ENCODE peak calls at places on chromosome 19, in eight cellular contexts. A is mesendoderm; I is T-cell; U is cardiac muscle cell; R is stimulated activated naive CD4-positive, alpha-beta T cell; C is mesenteric fat pad; Q is NCI-H146; E is naive thymus-derived CD8-positive, alpha-beta T cell. V is an unnamed sample.
A peak's percentile ranks its signal among the peaks of the same experiment; 100 is the strongest.

GRCh38 chr19:40754611-40755247 is 3.7 kb downstream of the SNRPA start:
- DNase-seq in A (no peak), I (no peak), U (peak; percentile 30), R (no peak), C (no peak), Q (no peak), E (no peak), V (no peak)

GRCh38 chr19:8566855-8567254 is 10.4 kb downstream of the MYO1F start:
- DNase-seq in A (no peak), I (no peak), U (peak; percentile 41), R (no peak), C (no peak), Q (no peak), E (no peak), V (no peak)

GRCh38 chr19:15431396-15432017 is 12.7 kb upstream of the AKAP8L start:
- DNase-seq in A (no peak), I (no peak), U (no peak), R (no peak), C (no peak), Q (no peak), E (peak; percentile 53), V (no peak)

GRCh38 chr19:15248648-15249559 is 16.7 kb upstream of the EPHX3 start:
- DNase-seq in A (no peak), I (no peak), U (peak; percentile 92), R (no peak), C (no peak), Q (no peak), E (no peak), V (no peak)

GRCh38 chr19:42370068-42370520 is 20.0 kb downstream of the CNFN start:
- DNase-seq in A (no peak), I (no peak), U (no peak), R (no peak), C (no peak), Q (peak; percentile 74), E (no peak), V (no peak)

GRCh38 chr19:31154021-31154420 is 195.2 kb downstream of the TSHZ3 start:
- DNase-seq in A (no peak), I (no peak), U (peak; percentile 10), R (no peak), C (no peak), Q (no peak), E (no peak), V (no peak)

GRCh38 chr19:32677657-32678056 is 2.0 kb downstream of the RGS9BP start:
- DNase-seq in A (peak; percentile 71), I (no peak), U (no peak), R (no peak), C (no peak), Q (no peak), E (no peak), V (no peak)

GRCh38 chr19:33248104-33248503 is 22.5 kb upstream of the SLC7A10 start:
- DNase-seq in A (no peak), I (no peak), U (no peak), R (no peak), C (no peak), Q (no peak), E (no peak), V (no peak)

GRCh38 chr19:33193864-33194362 is at the start of gene LRP3:
- DNase-seq in A (peak; percentile 23), I (no peak), U (peak; percentile 51), R (no peak), C (no peak), Q (peak; percentile 79), E (no peak), V (peak; percentile 64)

GRCh38 chr19:18021121-18021755 is 13.3 kb downstream of the ARRDC2 start:
- DNase-seq in A (no peak), I (peak; percentile 63), U (peak; percentile 92), R (peak; percentile 80), C (no peak), Q (no peak), E (peak; percentile 89), V (no peak)

GRCh38 chr19:36973021-36973843 is 57.1 kb downstream of the ZNF568 start:
- DNase-seq in A (peak; percentile 89), I (peak; percentile 70), U (peak; percentile 87), R (peak; percentile 77), C (peak; percentile 92), Q (peak; percentile 76), E (peak; percentile 83), V (no peak)

GRCh38 chr19:17103177-17103576 is 27.6 kb downstream of the MYO9B start:
- DNase-seq in A (peak; percentile 74), I (no peak), U (peak; percentile 59), R (no peak), C (no peak), Q (peak; percentile 40), E (no peak), V (peak; percentile 46)

GRCh38 chr19:19336597-19336996 is 16.0 kb downstream of the MAU2 start:
- DNase-seq in A (no peak), I (no peak), U (no peak), R (no peak), C (no peak), Q (no peak), E (no peak), V (no peak)

GRCh38 chr19:38298841-38299680 is 5.0 kb upstream of the C19orf33 start:
- DNase-seq in A (no peak), I (no peak), U (peak; percentile 43), R (no peak), C (no peak), Q (no peak), E (peak; percentile 36), V (no peak)

GRCh38 chr19:45154064-45154827 is 6.5 kb downstream of the NKPD1 start:
- DNase-seq in A (peak; percentile 42), I (no peak), U (peak; percentile 94), R (no peak), C (no peak), Q (no peak), E (no peak), V (peak; percentile 38)

GRCh38 chr19:15629003-15629880 is 11.5 kb upstream of the CYP4F3 start:
- DNase-seq in A (peak; percentile 56), I (peak; percentile 88), U (peak; percentile 65), R (peak; percentile 81), C (peak; percentile 94), Q (peak; percentile 58), E (peak; percentile 93), V (peak; percentile 78)

GRCh38 chr19:55069137-55069858 is 6.3 kb upstream of the RDH13 start:
- DNase-seq in A (peak; percentile 96), I (no peak), U (peak; percentile 28), R (no peak), C (no peak), Q (peak; percentile 56), E (no peak), V (peak; percentile 28)

GRCh38 chr19:1261512-1261862 is 7.6 kb upstream of the CIRBP start:
- DNase-seq in A (peak; percentile 67), I (no peak), U (no peak), R (peak; percentile 47), C (no peak), Q (no peak), E (no peak), V (no peak)

GRCh38 chr19:3357362-3357730 is 9.0 kb upstream of the NFIC start:
- DNase-seq in A (no peak), I (peak; percentile 23), U (no peak), R (no peak), C (no peak), Q (no peak), E (no peak), V (no peak)

GRCh38 chr19:17556995-17557394 is 1.5 kb downstream of the COLGALT1 start:
- DNase-seq in A (no peak), I (no peak), U (no peak), R (no peak), C (no peak), Q (no peak), E (no peak), V (no peak)

GRCh38 chr19:771332-771785 is 20.4 kb downstream of the MISP start:
- DNase-seq in A (peak; percentile 71), I (no peak), U (peak; percentile 73), R (no peak), C (no peak), Q (no peak), E (no peak), V (peak; percentile 75)

GRCh38 chr19:38993271-38993670 is 17.7 kb upstream of the FBXO17 start:
- DNase-seq in A (peak; percentile 72), I (no peak), U (peak; percentile 68), R (no peak), C (no peak), Q (no peak), E (no peak), V (no peak)

GRCh38 chr19:28067882-28068281 is 1145.1 kb downstream of the UQCRFS1 start:
- DNase-seq in A (no peak), I (no peak), U (no peak), R (no peak), C (no peak), Q (no peak), E (no peak), V (no peak)

GRCh38 chr19:44055870-44056269 is 4.0 kb downstream of the ZNF223 start:
- DNase-seq in A (no peak), I (no peak), U (no peak), R (no peak), C (no peak), Q (no peak), E (no peak), V (no peak)

GRCh38 chr19:41905273-41906002 is 22.5 kb downstream of the ARHGEF1 start:
- DNase-seq in A (no peak), I (no peak), U (no peak), R (no peak), C (no peak), Q (no peak), E (no peak), V (no peak)

GRCh38 chr19:41601771-41602170 is 25.1 kb downstream of the CEACAM4 start:
- DNase-seq in A (no peak), I (no peak), U (no peak), R (no peak), C (no peak), Q (no peak), E (no peak), V (no peak)

GRCh38 chr19:41706741-41707501 is 1.5 kb upstream of the CEACAM5 start:
- DNase-seq in A (peak; percentile 81), I (peak; percentile 66), U (peak; percentile 30), R (peak; percentile 63), C (peak; percentile 90), Q (peak; percentile 79), E (peak; percentile 77), V (peak; percentile 88)

GRCh38 chr19:14366529-14366928 is 14.7 kb upstream of the ADGRE5 start:
- DNase-seq in A (peak; percentile 91), I (peak; percentile 93), U (peak; percentile 82), R (peak; percentile 93), C (no peak), Q (peak; percentile 69), E (peak; percentile 97), V (peak; percentile 74)